ENCODE peak calls at places on chromosomes 7 and 10, in six cellular contexts. H is progenitor cell of endocrine pancreas, D is HFF-Myc, I is AG09319, X is cardiac fibroblast, G is mesothelial cell of epicardium. F is an unnamed sample.

GRCh38 chr10:986137-986825 is 2.0 kb upstream of the GTPBP4 start:
- DNase-seq in X (peak), D (no peak), G (no peak), I (no peak), H (no peak), F (no peak)

GRCh38 chr10:114925675-114926204 is 12.3 kb upstream of the TRUB1 start:
- DNase-seq in H (no peak), G (no peak), D (no peak), I (no peak), X (peak), F (no peak)

GRCh38 chr10:103843854-103844567 is 11.4 kb downstream of the SH3PXD2A start:
- DNase-seq in G (no peak), X (peak), D (peak), H (no peak), I (peak), F (no peak)

GRCh38 chr10:7484456-7485266 is 73.8 kb upstream of the SFMBT2 start:
- DNase-seq in D (no peak), I (no peak), H (no peak), X (no peak), G (no peak), F (no peak)

GRCh38 chr7:74612015-74612829 is 45.3 kb upstream of the GTF2I start:
- DNase-seq in G (peak), D (no peak), X (no peak), I (no peak), H (no peak), F (no peak)

GRCh38 chr10:132406181-132406580 is 9.2 kb downstream of the PWWP2B start:
- DNase-seq in I (no peak), H (no peak), D (no peak), X (no peak), G (no peak), F (no peak)

GRCh38 chr10:33329178-33329577 is 5.3 kb downstream of the NRP1 start:
- DNase-seq in D (no peak), G (no peak), H (no peak), I (no peak), X (no peak), F (no peak)

GRCh38 chr7:117127585-117128168 is 174.4 kb downstream of the ST7 start:
- DNase-seq in I (peak), X (peak), D (peak), H (no peak), G (no peak), F (no peak)

GRCh38 chr10:68501691-68502090 is 25.6 kb downstream of the SLC25A16 start:
- DNase-seq in G (no peak), H (no peak), D (no peak), I (no peak), X (no peak), F (no peak)

GRCh38 chr7:155820788-155821187 is 8.5 kb upstream of the SHH start:
- DNase-seq in G (no peak), I (no peak), D (no peak), X (no peak), H (no peak), F (no peak)

GRCh38 chr7:29255839-29256782 is 61.5 kb downstream of the CHN2 start:
- DNase-seq in D (no peak), I (no peak), H (no peak), X (no peak), G (no peak), F (no peak)

GRCh38 chr10:7561216-7561893 is 105.4 kb downstream of the ITIH5 start:
- DNase-seq in G (no peak), H (no peak), I (no peak), D (no peak), X (no peak), F (no peak)

GRCh38 chr7:113159746-113160339 is 41.5 kb upstream of the SMIM30 start:
- DNase-seq in H (no peak), I (no peak), D (peak), X (peak), G (no peak), F (no peak)

GRCh38 chr10:62433901-62434300 is 59.7 kb downstream of the ZNF365 start:
- DNase-seq in X (no peak), D (no peak), I (no peak), G (no peak), H (no peak), F (no peak)

GRCh38 chr7:111081553-111081952 is 9.4 kb upstream of the LRRN3 start:
- DNase-seq in D (no peak), I (no peak), X (no peak), H (no peak), G (no peak), F (no peak)

GRCh38 chr10:73601486-73601921 is 10.4 kb upstream of the USP54 start:
- DNase-seq in I (no peak), H (no peak), G (no peak), X (peak), D (no peak), F (no peak)

DNA sequence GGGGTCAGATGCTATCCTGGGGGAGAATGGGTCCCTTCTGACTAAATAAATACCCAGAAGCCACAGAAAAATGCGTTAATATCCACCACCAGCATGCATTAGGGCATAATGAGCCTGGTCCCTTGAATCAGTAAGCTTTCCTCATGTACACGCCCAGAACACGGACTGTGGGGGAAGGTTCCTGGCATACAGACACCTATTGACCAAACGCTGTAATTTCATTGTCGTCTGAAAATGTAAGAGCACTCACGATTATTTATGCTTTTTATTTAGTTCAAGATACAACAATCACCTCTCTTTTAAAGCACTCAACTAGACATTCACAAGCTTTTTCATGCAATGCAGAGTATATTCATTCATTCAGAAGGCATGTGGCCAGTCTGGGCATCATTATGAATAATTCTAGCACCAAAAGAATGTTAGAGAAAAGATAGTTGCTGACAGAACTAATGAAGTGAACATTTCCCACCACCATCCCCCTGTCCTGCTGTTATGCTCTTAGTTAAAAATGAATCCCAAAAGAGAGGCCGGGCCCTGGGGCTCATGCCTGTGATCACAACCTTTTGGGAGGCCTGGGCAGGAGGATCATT is 101.0 kb downstream of the SVIL start:
- DNase-seq in G (no peak), H (no peak), I (no peak), D (no peak), X (peak), F (no peak)
- TF ChIP-seq CTCF in G (no peak), H (no peak), I (no peak), D (no peak), X (no peak), F (no peak)

GRCh38 chr7:103752995-103753394 is 236.5 kb downstream of the RELN start:
- DNase-seq in X (peak), I (no peak), D (no peak), H (no peak), G (no peak), F (no peak)
- TF ChIP-seq CTCF in X (peak), I (no peak), D (no peak), H (no peak), G (no peak), F (no peak)

GRCh38 chr10:99433378-99434020 is 3.1 kb upstream of the GOT1 start:
- DNase-seq in X (no peak), I (no peak), H (no peak), D (no peak), G (no peak), F (no peak)
- TF ChIP-seq CTCF in X (peak), I (no peak), H (no peak), D (peak), G (no peak), F (no peak)

GRCh38 chr10:43075612-43076003 is 1.3 kb upstream of the RET start:
- DNase-seq in D (no peak), G (no peak), X (peak), I (no peak), H (no peak), F (no peak)
- TF ChIP-seq CTCF in D (peak), G (no peak), X (peak), I (no peak), H (peak), F (no peak)

GRCh38 chr7:27238979-27239779 is 3.4 kb upstream of the EVX1 start:
- DNase-seq in H (no peak), X (no peak), I (no peak), G (no peak), D (no peak), F (no peak)

GRCh38 chr7:27237735-27238334 is 4.8 kb upstream of the EVX1 start:
- DNase-seq in D (no peak), G (no peak), I (no peak), H (no peak), X (peak), F (no peak)

GRCh38 chr7:27236053-27236410 is 6.6 kb upstream of the EVX1 start:
- DNase-seq in I (no peak), X (no peak), D (no peak), G (no peak), H (no peak), F (no peak)

GRCh38 chr7:27239780-27240731 is 2.5 kb upstream of the EVX1 start:
- DNase-seq in D (no peak), I (no peak), X (no peak), H (no peak), G (no peak), F (no peak)

GRCh38 chr7:27235387-27236052 is 7.1 kb upstream of the EVX1 start:
- DNase-seq in H (peak), I (no peak), D (no peak), G (peak), X (peak), F (no peak)
- TF ChIP-seq CTCF in H (peak), I (peak), D (peak), G (peak), X (peak), F (no peak)

GRCh38 chr7:41603985-41604384 is 98.9 kb downstream of the INHBA start:
- DNase-seq in X (no peak), H (no peak), I (no peak), G (no peak), D (no peak), F (no peak)

DNA sequence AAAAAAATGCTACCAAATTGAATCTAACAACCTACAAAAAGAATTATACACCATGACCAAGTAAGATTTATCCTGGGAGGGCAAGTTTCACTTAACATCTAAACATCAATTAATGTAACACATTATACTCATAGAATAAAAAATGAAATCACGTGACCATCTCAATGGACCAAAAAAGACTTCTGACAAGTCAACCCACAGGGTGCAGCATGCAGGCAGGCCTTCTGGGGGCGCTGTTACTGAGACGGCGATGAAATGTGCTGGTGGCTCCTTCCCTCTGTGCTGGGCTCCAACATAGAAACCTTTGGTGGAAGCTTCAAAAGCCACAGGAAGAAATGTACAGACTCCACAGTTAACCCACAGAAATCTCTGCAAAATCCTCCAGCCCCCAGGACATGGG is 103.1 kb downstream of the INHBA start:
- DNase-seq in H (no peak), D (no peak), G (no peak), X (no peak), I (no peak), F (no peak)
- TF ChIP-seq CTCF in H (peak), D (peak), G (no peak), X (peak), I (no peak), F (no peak)

GRCh38 chr7:134986363-134987231 is at the start of gene AGBL3:
- DNase-seq in D (peak), X (peak), H (peak), G (peak), I (peak), F (peak)
- TF ChIP-seq CTCF in D (peak), X (peak), H (peak), G (peak), I (peak), F (peak)

GRCh38 chr10:97332586-97333350 is 1.8 kb downstream of the FRAT2 start:
- DNase-seq in G (peak), D (peak), I (peak), H (no peak), X (peak), F (no peak)
- TF ChIP-seq CTCF in G (no peak), D (peak), I (peak), H (peak), X (peak), F (no peak)

GRCh38 chr10:110461088-110461487 is 36.6 kb upstream of the DUSP5 start:
- DNase-seq in D (no peak), I (no peak), G (no peak), H (no peak), X (no peak), F (no peak)
- TF ChIP-seq CTCF in D (no peak), I (no peak), G (no peak), H (no peak), X (no peak), F (no peak)

DNA sequence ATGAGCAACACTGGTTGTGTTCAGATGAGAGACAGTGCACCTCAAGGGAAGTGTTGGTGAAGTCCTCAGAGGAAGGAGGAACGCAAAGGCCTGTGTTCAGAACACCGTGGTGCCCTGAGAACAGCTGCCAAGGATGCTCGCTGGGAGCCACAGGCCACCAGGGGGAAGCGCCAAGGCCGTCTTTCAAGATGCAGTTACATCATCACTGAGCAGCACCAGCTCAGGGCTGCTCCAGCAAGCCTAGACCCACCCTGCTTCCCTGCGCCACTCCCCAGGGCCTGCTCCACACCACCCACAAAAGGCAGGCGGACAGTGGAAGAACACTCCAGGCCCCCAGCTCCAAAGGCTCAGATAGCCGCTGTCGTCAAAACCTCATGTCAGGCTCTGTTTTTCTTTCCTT is 378.8 kb downstream of the DPP6 start:
- DNase-seq in D (no peak), X (no peak), G (no peak), I (no peak), H (no peak), F (no peak)
- TF ChIP-seq CTCF in D (no peak), X (no peak), G (no peak), I (no peak), H (no peak), F (no peak)

F was measured in activated B cell treated with CpG ODN at 0.5 μM for 24 hours.